ENCODE peak calls at places on chromosomes 2 and 18, in ten cellular contexts. L is NCI-H187; T is RPMI7951; P is stimulated activated CD4-positive, alpha-beta T cell treated with anti-CD3 and anti-CD28 coated beads, Interleukin-15, amount 100 ng/mL, for 1 hour; O is AG10803; F is prostate gland; A is mucosa of gallbladder; J is pons; E is activated CD4-positive, alpha-beta T cell treated with anti-CD3 and anti-CD28 coated beads for 48 hours; K is fibroblast of the aortic adventitia. G is an unnamed sample.

GRCh38 chr2:10120938-10121574 is 1.5 kb upstream of the RRM2 start:
- DNase-seq in L (no peak), T (peak; percentile 61), P (no peak), O (no peak), F (no peak), A (no peak), J (no peak), E (no peak), K (peak; percentile 15), G (no peak)

GRCh38 chr18:75226956-75227316 is 16.3 kb downstream of the TSHZ1 start:
- DNase-seq in L (no peak), T (no peak), P (no peak), O (no peak), F (no peak), A (no peak), J (no peak), E (no peak), K (no peak), G (no peak)

GRCh38 chr2:70553334-70553583 is 367 bp downstream of the TGFA start:
- DNase-seq in L (no peak), T (no peak), P (no peak), O (no peak), F (peak; percentile 38), A (peak; percentile 44), J (no peak), E (peak; percentile 25), K (no peak), G (peak; percentile 36)

GRCh38 chr2:148906136-148906535 is 31.1 kb downstream of the KIF5C start:
- DNase-seq in L (no peak), T (peak; percentile 35), P (no peak), O (peak; percentile 6), F (no peak), A (no peak), J (no peak), E (no peak), K (no peak), G (no peak)

GRCh38 chr2:29192526-29192925 is 77.3 kb downstream of the CLIP4 start:
- DNase-seq in L (no peak), T (no peak), P (no peak), O (peak; percentile 46), F (no peak), A (no peak), J (no peak), E (no peak), K (no peak), G (no peak)

GRCh38 chr2:218428846-218429558 is 10.1 kb downstream of the VIL1 start:
- DNase-seq in L (no peak), T (no peak), P (no peak), O (no peak), F (no peak), A (no peak), J (no peak), E (no peak), K (no peak), G (no peak)

GRCh38 chr2:74876081-74876886 is 42.4 kb downstream of the HK2 start:
- DNase-seq in L (peak; percentile 1), T (peak; percentile 67), P (peak; percentile 9), O (peak; percentile 73), F (peak; percentile 45), A (peak; percentile 34), J (peak; percentile 78), E (peak; percentile 48), K (peak; percentile 82), G (peak; percentile 54)

GRCh38 chr18:58417752-58418151 is 211.1 kb downstream of the ALPK2 start:
- DNase-seq in L (no peak), T (peak; percentile 66), P (no peak), O (peak; percentile 6), F (peak; percentile 54), A (peak; percentile 86), J (no peak), E (no peak), K (peak; percentile 12), G (no peak)

GRCh38 chr18:58911766-58912165 is 47.1 kb downstream of the ZNF532 start:
- DNase-seq in L (no peak), T (no peak), P (no peak), O (no peak), F (no peak), A (peak; percentile 14), J (no peak), E (no peak), K (peak; percentile 46), G (no peak)

GRCh38 chr2:30366199-30366691 is 80.8 kb upstream of the LCLAT1 start:
- DNase-seq in L (no peak), T (peak; percentile 37), P (no peak), O (peak; percentile 63), F (no peak), A (no peak), J (no peak), E (peak; percentile 72), K (no peak), G (peak; percentile 76)

GRCh38 chr2:107988108-107988507 is 1.8 kb downstream of the SLC5A7 start:
- DNase-seq in L (no peak), T (no peak), P (no peak), O (no peak), F (no peak), A (no peak), J (no peak), E (no peak), K (no peak), G (no peak)

GRCh38 chr18:10953672-10954071 is 195.7 kb downstream of the PIEZO2 start:
- DNase-seq in L (no peak), T (peak; percentile 58), P (no peak), O (no peak), F (no peak), A (no peak), J (no peak), E (no peak), K (no peak), G (no peak)

GRCh38 chr18:45689386-45689785 is 34.6 kb upstream of the SLC14A1 start:
- DNase-seq in L (no peak), T (no peak), P (no peak), O (no peak), F (no peak), A (no peak), J (no peak), E (no peak), K (no peak), G (no peak)

G was measured in activated CD8-positive, alpha-beta T cell treated with anti-CD3 and anti-CD28 coated beads for 36 hours.